ENCODE peak calls at places on chromosomes 2 and 18, in four cellular contexts. T, K, C and I are unnamed samples.

GRCh38 chr2:64854773-64855237 is 134.4 kb upstream of the SLC1A4 start:
- DNase-seq in T (no peak), K (peak; percentile 65), C (no peak), I (no peak)

GRCh38 chr2:98311771-98312545 is 34.3 kb upstream of the CNGA3 start:
- DNase-seq in T (no peak), K (no peak), C (no peak), I (no peak)

GRCh38 chr2:29293830-29294438 is 178.7 kb downstream of the CLIP4 start:
- DNase-seq in T (no peak), K (no peak), C (peak; percentile 29), I (peak; percentile 57)

GRCh38 chr18:56402872-56403516 is 235.4 kb downstream of the TXNL1 start:
- DNase-seq in T (no peak), C (peak; percentile 90), K (peak; percentile 28), I (peak; percentile 75)

GRCh38 chr18:12744103-12744502 is 41.3 kb downstream of the PSMG2 start:
- DNase-seq in T (no peak), K (no peak), C (peak; percentile 85), I (peak; percentile 63)

GRCh38 chr18:24397694-24398365 is at the start of gene OSBPL1A:
- DNase-seq in T (peak; percentile 75), C (peak; percentile 73), K (peak; percentile 95), I (peak; percentile 94)

GRCh38 chr2:119475225-119475856 is 43.7 kb downstream of the TMEM37 start:
- DNase-seq in T (no peak), C (no peak), K (peak; percentile 84), I (no peak)

GRCh38 chr18:32261003-32261402 is 71.2 kb downstream of the MEP1B start:
- DNase-seq in T (no peak), C (no peak), K (no peak), I (no peak)

GRCh38 chr2:140596447-140596846 is 1534.4 kb downstream of the LRP1B start:
- DNase-seq in T (no peak), K (no peak), C (no peak), I (no peak)

GRCh38 chr2:145764631-145765030 is 1244.7 kb upstream of the ZEB2 start:
- DNase-seq in T (no peak), K (peak; percentile 69), C (no peak), I (no peak)

GRCh38 chr2:190911813-190912212 is 31.2 kb downstream of the GLS start:
- DNase-seq in K (no peak), C (peak; percentile 63), T (no peak), I (peak; percentile 23)

GRCh38 chr2:73981081-73981968 is 3.4 kb upstream of the TET3 start:
- DNase-seq in C (peak; percentile 79), K (peak; percentile 50), T (peak; percentile 33), I (peak; percentile 59)

GRCh38 chr18:33583901-33584300 is 5.9 kb downstream of the ASXL3 start:
- DNase-seq in C (no peak), T (no peak), K (no peak), I (no peak)

GRCh38 chr2:216490061-216490460 is 8.6 kb upstream of the RPL37A start:
- DNase-seq in K (no peak), C (peak; percentile 77), T (no peak), I (peak; percentile 63)

GRCh38 chr2:54657664-54658083 is 65.8 kb upstream of the EML6 start:
- DNase-seq in K (peak; percentile 67), C (peak; percentile 45), T (peak; percentile 61), I (peak; percentile 67)
- TF ChIP-seq CTCF in K (peak; percentile 37), C (peak; percentile 56), T (peak; percentile 61), I (peak; percentile 61)

DNA sequence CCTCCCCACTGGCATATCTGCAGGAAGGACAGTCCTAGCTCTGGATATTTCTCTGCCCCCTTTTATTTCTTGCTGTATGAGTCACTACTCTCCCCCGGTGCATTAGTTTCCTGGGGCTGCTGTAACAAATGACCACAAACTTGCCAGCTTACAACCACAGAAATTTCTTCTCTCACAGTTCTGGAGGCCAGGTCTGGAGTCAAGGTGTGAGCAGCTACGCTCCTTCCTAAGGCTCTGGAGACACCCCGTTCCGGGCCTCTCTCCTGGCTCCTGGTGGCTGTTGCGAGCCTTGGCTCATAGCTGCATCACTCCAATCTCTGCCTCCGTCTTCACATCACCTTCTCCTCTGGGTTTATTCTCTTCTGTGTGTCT is 34.1 kb downstream of the PTPRM start:
- DNase-seq in T (no peak), C (peak; percentile 21), K (no peak), I (peak; percentile 69)
- TF ChIP-seq CTCF in T (no peak), C (no peak), K (no peak), I (no peak)

GRCh38 chr2:224640694-224641093 is 55.5 kb upstream of the CUL3 start:
- DNase-seq in T (no peak), K (no peak), C (no peak), I (no peak)

GRCh38 chr2:224645722-224646121 is 60.6 kb upstream of the CUL3 start:
- DNase-seq in T (no peak), K (no peak), C (no peak), I (no peak)

GRCh38 chr2:224650815-224651439 is 65.2 kb downstream of the CCDC195 start:
- DNase-seq in K (no peak), T (no peak), C (peak; percentile 62), I (peak; percentile 70)

DNA sequence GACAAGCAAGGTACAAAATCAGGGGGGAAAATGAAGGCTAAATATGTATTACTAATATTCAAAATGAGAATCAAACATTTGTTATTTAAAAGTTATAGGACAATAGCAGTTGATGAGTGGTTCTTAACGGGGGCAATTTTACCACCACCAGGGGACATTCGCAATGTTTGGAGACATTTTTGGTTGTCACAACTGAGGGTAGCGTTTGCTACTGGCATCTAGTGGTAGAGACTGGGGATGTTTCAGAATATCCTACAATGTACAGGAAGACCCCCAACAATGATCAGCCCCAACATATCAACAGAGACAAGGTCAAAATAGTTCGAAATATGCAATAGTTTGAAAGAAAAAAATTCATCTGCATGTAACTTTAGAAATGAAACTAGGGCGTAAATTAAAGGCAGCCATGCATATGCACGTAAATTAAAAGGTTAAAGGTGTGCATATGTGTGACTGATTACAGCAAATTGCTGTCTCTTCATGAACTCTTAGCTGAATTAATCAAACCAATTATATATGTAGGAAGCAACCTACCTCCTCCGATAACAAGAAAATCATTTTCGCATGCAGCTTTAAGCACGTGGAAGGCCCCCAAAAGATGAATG is 61.2 kb upstream of the CUL3 start:
- DNase-seq in T (no peak), K (no peak), C (peak; percentile 8), I (peak; percentile 15)
- TF ChIP-seq CTCF in T (peak; percentile 54), K (peak; percentile 31), C (peak; percentile 39), I (peak; percentile 23)

DNA sequence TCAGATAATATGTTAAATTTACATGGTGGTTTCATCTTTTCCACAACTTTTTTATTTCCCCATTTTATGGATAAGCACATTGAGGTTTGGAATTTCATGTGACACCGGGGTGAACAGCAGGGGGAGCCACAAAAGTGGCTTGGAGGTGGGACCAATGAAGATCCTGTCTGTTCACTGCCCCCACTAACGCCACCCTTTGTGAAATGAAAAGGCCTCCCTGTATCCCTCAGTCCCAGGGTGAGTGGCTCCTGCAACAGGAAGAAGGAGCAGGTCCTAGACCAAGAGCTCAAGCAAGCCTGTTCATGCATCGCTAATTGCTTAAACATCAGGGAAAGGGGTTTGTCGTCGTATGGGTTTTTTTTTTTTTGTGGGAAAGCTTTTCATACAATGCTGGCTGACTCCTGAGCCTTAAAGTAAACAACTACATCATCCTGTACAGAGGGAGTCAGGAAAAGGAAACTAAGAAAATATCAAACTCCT is 267.8 kb upstream of the EPAS1 start:
- DNase-seq in C (peak; percentile 97), T (no peak), K (peak; percentile 48), I (peak; percentile 2)
- TF ChIP-seq CTCF in C (no peak), T (no peak), K (no peak), I (no peak)

DNA sequence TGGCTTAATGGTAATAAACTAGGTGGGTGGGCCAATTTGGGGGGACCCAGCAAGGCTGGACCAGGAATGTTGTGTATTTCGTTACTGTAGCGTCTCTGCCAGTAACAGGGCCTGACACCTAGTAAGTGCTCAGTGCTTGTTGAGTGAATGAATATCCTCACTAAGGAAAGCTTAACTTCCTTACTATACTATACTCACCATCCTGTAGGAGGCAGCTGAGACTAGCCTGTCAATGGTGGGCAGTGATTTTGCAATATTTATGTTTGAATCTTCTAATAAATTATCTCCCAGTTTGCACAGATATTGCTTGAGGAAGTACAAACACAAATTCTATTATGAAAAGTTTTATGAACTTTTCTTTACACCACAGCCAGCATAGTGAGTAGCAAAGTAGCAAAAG is 370.7 kb upstream of the SYT4 start:
- DNase-seq in K (no peak), C (no peak), T (no peak), I (no peak)
- TF ChIP-seq CTCF in K (no peak), C (no peak), T (no peak), I (no peak)

DNA sequence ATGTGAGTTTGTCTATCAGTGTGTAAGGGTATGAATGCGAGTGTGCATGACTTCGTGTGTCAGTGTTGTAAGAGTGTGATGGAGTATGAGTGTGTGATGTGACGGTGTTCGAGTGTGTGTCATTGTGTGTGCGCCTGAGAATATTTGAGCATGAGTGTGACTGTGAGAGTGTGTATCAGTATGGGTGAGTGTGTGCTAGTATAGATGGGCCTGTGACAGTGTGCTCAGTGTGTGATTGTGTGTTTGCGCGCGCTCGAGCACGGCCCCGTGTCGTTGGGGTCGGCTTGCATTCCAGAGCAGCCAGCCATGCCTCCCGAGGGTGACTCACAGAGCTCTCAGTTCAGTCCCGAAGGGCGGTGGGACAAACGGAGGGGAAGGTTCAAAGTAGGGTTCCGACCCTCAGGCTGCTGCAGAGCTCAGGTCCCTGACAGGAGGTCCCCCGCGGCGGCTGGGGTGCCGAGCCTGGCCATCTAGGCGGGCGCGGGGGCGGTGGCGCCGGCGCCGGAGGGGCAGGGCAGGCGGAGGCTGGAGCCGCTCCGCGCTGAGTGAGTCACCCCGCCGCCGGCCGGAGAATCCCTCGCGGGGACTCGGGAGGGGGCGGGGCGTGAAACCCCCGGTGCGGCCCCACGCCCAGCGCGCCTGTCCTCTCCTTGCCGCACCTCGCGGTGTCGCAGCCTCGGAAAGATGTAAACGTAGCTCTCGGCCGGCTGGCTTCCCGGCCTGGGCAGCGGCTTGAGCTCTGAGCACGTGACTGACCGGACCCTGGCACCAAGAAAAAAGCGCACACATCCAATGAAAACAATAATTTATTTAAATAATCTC is 3.8 kb downstream of the DLX2 start:
- DNase-seq in T (no peak), K (no peak), C (peak; percentile 50), I (peak; percentile 77)
- TF ChIP-seq CTCF in T (no peak), K (no peak), C (no peak), I (no peak)

DNA sequence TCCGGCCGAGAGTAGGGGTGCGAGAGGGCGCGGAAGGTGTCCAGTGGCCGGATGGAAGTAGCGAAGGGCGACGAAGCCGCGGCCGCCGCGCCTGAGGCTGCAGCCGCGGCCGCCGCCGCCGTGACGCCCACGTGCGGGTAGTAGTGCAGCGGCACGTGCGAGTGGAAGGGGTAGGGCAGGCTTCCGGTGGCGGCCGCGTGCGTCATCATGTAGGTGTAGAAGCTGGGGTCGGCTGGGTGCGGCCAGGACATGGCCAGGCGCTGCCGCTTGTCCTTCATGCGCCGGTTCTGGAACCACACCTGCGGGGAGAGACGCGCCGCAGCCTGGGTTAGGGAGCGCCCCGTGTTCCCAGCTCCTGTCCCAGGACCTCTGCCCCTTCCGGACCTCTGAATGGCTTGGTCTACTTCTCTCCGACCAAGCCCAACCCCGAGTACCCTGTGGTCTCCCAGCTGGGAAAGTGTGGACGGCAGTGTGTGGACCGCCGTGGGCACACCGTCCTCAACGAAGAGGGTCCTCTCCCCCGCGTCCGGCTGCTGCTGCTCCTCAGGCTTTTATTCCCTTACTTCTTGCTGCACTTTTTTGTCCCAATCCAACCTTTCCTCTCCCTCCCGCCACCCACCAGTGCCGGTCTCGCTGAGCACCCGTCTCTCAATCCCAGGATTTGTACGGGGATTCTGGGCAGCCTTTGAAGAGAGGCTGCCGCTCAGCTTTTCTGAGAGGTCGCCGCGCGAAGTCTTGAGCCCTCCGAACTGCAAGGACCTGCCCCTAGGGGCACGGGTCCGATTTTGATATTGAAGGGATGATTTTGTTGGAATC is 3.0 kb downstream of the EVX2 start:
- DNase-seq in C (no peak), K (no peak), T (no peak), I (no peak)
- TF ChIP-seq CTCF in C (no peak), K (no peak), T (no peak), I (no peak)